ENCODE peak calls at places on chromosomes 12 and 14, in nine cellular contexts. T is brain microvascular endothelial cell, S is GM12865, I is omental fat pad, N is tibial artery, L is uterus, C is fibroblast of lung, K is AG04450, R is cardiac fibroblast. D is an unnamed sample.

GRCh38 chr12:28550757-28551381 is 360.6 kb downstream of the CCDC91 start:
- DNase-seq in S (no peak), I (no peak), T (peak), R (peak), C (peak), N (no peak), K (peak), L (no peak), D (peak)

GRCh38 chr14:85233756-85234545 is 296.0 kb upstream of the FLRT2 start:
- DNase-seq in L (no peak), S (no peak), R (peak), I (no peak), N (no peak), K (no peak), T (peak), C (peak), D (peak)

GRCh38 chr14:35197015-35197414 is 74.7 kb downstream of the PRORP start:
- DNase-seq in I (no peak), R (peak), C (peak), K (no peak), N (no peak), S (no peak), L (no peak), T (peak), D (peak)

GRCh38 chr12:26422839-26423398 is 227.5 kb downstream of the SSPN start:
- DNase-seq in T (no peak), N (no peak), L (no peak), I (no peak), K (no peak), R (no peak), S (peak), C (no peak), D (no peak)

GRCh38 chr12:67482751-67483661 is 165.5 kb upstream of the DYRK2 start:
- DNase-seq in K (peak), T (peak), C (peak), L (peak), N (peak), R (peak), I (no peak), S (peak), D (peak)

GRCh38 chr12:113425960-113426453 is 3.8 kb downstream of the SDSL start:
- DNase-seq in R (no peak), N (no peak), T (no peak), K (no peak), L (no peak), S (peak), C (no peak), I (no peak), D (no peak)

GRCh38 chr12:71551529-71551928 is 111.9 kb downstream of the LGR5 start:
- DNase-seq in T (no peak), R (peak), K (no peak), N (no peak), S (no peak), I (no peak), C (peak), L (no peak), D (peak)

GRCh38 chr12:51419473-51420228 is 5.0 kb upstream of the SLC4A8 start:
- DNase-seq in K (no peak), I (no peak), T (no peak), S (no peak), C (peak), R (no peak), N (no peak), L (no peak), D (no peak)

GRCh38 chr14:65243766-65244442 is 141.6 kb upstream of the MAX start:
- DNase-seq in K (no peak), T (no peak), R (peak), C (no peak), I (no peak), S (no peak), N (no peak), L (no peak), D (no peak)

GRCh38 chr12:106251636-106252035 is 3.8 kb upstream of the CKAP4 start:
- DNase-seq in S (no peak), I (no peak), C (peak), T (no peak), N (no peak), L (peak), K (no peak), R (no peak), D (no peak)

GRCh38 chr12:110704750-110705149 is 15.8 kb upstream of the HVCN1 start:
- DNase-seq in S (peak), I (no peak), T (no peak), N (no peak), K (no peak), R (no peak), L (no peak), C (no peak), D (peak)

GRCh38 chr14:81392976-81393643 is 7.0 kb downstream of the STON2 start:
- DNase-seq in I (no peak), C (no peak), T (no peak), R (no peak), K (no peak), N (no peak), L (no peak), S (no peak), D (no peak)

GRCh38 chr14:29222671-29223268 is 456.2 kb downstream of the FOXG1 start:
- DNase-seq in T (peak), L (no peak), C (peak), K (peak), I (no peak), R (peak), N (no peak), S (peak), D (peak)

GRCh38 chr12:124744659-124745467 is 118.8 kb downstream of the SCARB1 start:
- DNase-seq in T (no peak), S (peak), I (no peak), R (peak), L (no peak), K (no peak), N (no peak), C (no peak), D (no peak)

GRCh38 chr12:59452259-59452658 is 143.6 kb upstream of the SLC16A7 start:
- DNase-seq in T (peak), I (no peak), K (peak), S (no peak), N (no peak), L (no peak), R (peak), C (peak), D (peak)

GRCh38 chr14:22190411-22191191 is 398.4 kb downstream of the DAD1 start:
- DNase-seq in K (peak), T (peak), N (no peak), S (no peak), R (peak), C (peak), L (no peak), I (no peak), D (no peak)

GRCh38 chr14:103711516-103712431 is 3.5 kb downstream of the XRCC3 start:
- DNase-seq in N (peak), K (no peak), I (no peak), T (no peak), C (no peak), L (peak), R (no peak), S (no peak), D (peak)

GRCh38 chr14:25061923-25062321 is 12.0 kb upstream of the STXBP6 start:
- DNase-seq in K (no peak), T (no peak), R (no peak), C (no peak), N (no peak), I (no peak), S (no peak), L (no peak), D (no peak)

GRCh38 chr12:58346032-58346632 is 404.8 kb downstream of the ATP23 start:
- DNase-seq in T (peak), N (no peak), L (no peak), S (peak), C (peak), I (no peak), R (peak), K (no peak), D (peak)

GRCh38 chr12:50637870-50638481 is 125.9 kb upstream of the ATF1 start:
- DNase-seq in L (no peak), S (peak), K (no peak), N (no peak), C (peak), I (no peak), T (peak), R (peak), D (peak)

GRCh38 chr14:69287096-69287991 is 27.4 kb downstream of the GALNT16 start:
- DNase-seq in N (no peak), C (peak), K (no peak), S (no peak), T (no peak), I (no peak), R (peak), L (peak), D (no peak)

GRCh38 chr12:51900323-51900889 is 6.9 kb upstream of the ACVRL1 start:
- DNase-seq in T (no peak), L (no peak), N (peak), I (peak), S (no peak), C (no peak), R (no peak), K (no peak), D (no peak)

GRCh38 chr12:128276542-128276941 is 9.6 kb downstream of the TMEM132C start:
- DNase-seq in K (no peak), N (no peak), L (no peak), R (no peak), S (no peak), C (no peak), I (no peak), T (no peak), D (no peak)

GRCh38 chr12:207804-208203 is 6.2 kb downstream of the SLC6A12 start:
- DNase-seq in T (no peak), K (no peak), C (no peak), I (no peak), S (no peak), R (no peak), L (no peak), N (no peak), D (no peak)

GRCh38 chr12:93430280-93430679 is 11.5 kb downstream of the UBE2N start:
- DNase-seq in S (no peak), N (no peak), C (peak), I (no peak), K (no peak), T (no peak), L (no peak), R (no peak), D (no peak)
- TF ChIP-seq CTCF in S (no peak), N (no peak), C (no peak), I (no peak), K (no peak), T (no peak), L (no peak), R (no peak), D (no peak)

DNA sequence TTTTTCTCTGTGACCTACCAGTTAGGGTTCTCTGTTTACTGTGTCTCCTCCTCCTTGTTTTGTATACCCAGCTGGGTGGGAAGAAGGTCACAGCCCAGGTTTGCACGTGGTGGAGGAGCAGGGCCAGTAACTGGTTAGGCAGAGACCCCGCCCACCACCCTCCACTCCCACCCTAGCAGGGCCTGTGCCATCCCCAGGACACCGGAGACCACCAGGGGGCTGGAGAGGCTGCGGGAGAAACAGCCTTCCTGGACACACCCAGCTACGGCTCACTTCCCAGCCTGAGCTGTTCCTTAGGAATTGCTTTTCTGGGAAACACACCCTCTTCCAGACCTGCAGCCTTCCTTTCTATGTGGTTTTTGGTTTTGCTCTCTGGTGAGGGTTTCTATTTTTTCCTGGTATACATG is 21.1 kb downstream of the BDKRB2 start:
- DNase-seq in I (no peak), C (peak), L (no peak), S (no peak), K (no peak), T (no peak), N (no peak), R (no peak), D (peak)
- TF ChIP-seq CTCF in I (peak), C (peak), L (peak), S (no peak), K (peak), T (peak), N (no peak), R (no peak), D (no peak)

GRCh38 chr12:15910864-15911696 is at the start of gene DERA:
- DNase-seq in I (peak), S (peak), K (no peak), R (peak), T (peak), N (peak), C (peak), L (peak), D (peak)
- TF ChIP-seq CTCF in I (no peak), S (no peak), K (no peak), R (no peak), T (no peak), N (peak), C (no peak), L (no peak), D (no peak)

GRCh38 chr14:105532735-105533141 is 6.4 kb downstream of the TMEM121 start:
- DNase-seq in T (peak), S (peak), I (no peak), R (peak), K (no peak), C (peak), N (no peak), L (no peak), D (peak)
- TF ChIP-seq CTCF in T (peak), S (peak), I (no peak), R (peak), K (peak), C (peak), N (no peak), L (no peak), D (no peak)

GRCh38 chr14:61380984-61381383 is 59.6 kb downstream of the PRKCH start:
- DNase-seq in L (no peak), K (no peak), S (no peak), I (no peak), T (no peak), C (no peak), R (no peak), N (no peak), D (peak)
- TF ChIP-seq CTCF in L (no peak), K (no peak), S (peak), I (no peak), T (no peak), C (no peak), R (no peak), N (no peak), D (no peak)

DNA sequence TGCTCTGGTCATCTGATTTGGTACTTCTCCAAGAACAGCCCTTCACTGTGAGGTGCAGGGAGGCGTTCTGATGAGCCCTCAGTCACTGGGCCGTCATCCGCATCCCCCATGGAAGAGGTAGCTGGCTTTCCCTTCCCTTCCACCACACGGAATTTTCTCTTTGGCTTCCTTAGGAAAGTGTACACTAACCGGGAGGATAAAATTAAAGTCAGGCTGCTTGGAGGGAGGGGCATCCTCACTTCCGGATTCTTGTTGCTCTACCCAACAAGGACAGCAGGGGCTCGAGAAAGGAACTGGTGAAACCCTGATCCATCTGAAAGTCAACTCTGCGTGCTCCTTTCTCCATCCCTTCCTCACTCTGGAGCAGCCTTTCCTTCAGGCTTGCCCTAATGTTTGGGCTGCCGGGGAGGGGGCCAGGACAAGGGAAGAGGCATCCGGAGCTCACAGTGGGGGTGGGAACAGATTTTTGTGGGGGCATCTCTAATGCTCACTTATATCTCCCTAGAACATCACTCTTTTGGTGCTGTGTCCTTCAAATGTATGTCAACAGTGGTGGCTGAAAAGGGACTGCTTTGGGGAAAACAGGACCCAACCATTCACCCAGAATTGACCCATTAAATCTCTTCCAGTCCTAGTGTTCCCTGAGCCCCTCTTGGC is 101.4 kb upstream of the FKBP4 start:
- DNase-seq in T (no peak), R (no peak), N (no peak), S (no peak), C (no peak), I (no peak), L (no peak), K (no peak), D (no peak)
- TF ChIP-seq CTCF in T (no peak), R (no peak), N (peak), S (no peak), C (peak), I (no peak), L (no peak), K (peak), D (no peak)

GRCh38 chr12:117867348-117867747 is 101.4 kb downstream of the KSR2 start:
- DNase-seq in N (no peak), L (no peak), S (no peak), T (no peak), R (no peak), K (no peak), I (no peak), C (no peak), D (no peak)
- TF ChIP-seq CTCF in N (no peak), L (no peak), S (no peak), T (no peak), R (no peak), K (no peak), I (no peak), C (no peak), D (no peak)

DNA sequence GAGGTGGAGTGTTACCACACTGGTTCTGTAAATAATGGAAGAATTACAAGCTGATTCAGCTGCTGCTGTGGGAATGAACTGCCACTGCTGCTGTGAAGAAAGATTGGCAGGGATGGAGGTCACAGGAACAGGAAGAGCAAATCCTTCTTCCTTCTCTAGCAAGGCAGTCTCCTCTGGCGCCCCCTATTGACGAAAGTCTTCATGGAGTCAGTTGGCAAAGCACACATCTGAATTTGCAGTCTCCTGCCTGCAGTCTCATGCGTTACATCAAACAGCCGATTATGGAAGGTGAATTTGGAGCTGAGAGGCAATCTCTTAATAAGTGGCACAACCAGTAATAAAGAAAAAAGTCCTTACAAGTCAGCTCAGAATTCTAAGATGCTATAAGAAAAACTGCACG is 106.0 kb upstream of the TMTC1 start:
- DNase-seq in N (peak), R (peak), C (peak), S (peak), I (peak), T (peak), K (no peak), L (no peak), D (peak)
- TF ChIP-seq CTCF in N (peak), R (peak), C (peak), S (peak), I (no peak), T (peak), K (peak), L (peak), D (peak)

GRCh38 chr12:85975716-85976115 is 101.6 kb downstream of the NTS start:
- DNase-seq in S (no peak), I (no peak), N (no peak), R (no peak), C (no peak), L (no peak), K (no peak), T (no peak), D (no peak)

GRCh38 chr12:85968606-85969005 is 94.5 kb downstream of the NTS start:
- DNase-seq in C (no peak), S (no peak), K (no peak), I (no peak), L (no peak), T (no peak), N (no peak), R (no peak), D (no peak)

DNA sequence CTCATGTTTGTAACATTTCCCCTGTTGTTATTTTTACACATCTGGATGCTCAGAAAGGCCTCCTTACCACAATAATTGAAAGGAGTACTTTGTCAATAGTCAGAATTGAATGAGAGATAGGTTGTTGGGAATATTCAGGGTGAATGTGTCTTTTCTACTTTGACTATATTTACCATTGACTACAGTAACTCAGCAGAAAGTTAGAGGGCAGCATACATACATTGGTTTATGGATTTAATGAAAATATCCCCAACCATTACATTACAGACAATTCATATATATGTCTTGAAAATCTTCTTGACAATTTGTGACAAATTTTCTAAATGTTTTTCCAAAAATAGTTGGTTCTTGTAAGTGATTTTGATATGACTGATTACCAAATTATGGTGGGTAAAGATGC is 97.7 kb downstream of the NTS start:
- DNase-seq in C (no peak), R (no peak), S (no peak), I (no peak), L (no peak), K (no peak), N (no peak), T (no peak), D (no peak)
- TF ChIP-seq CTCF in C (peak), R (no peak), S (no peak), I (no peak), L (no peak), K (peak), N (no peak), T (peak), D (no peak)

GRCh38 chr14:49636866-49637265 is 1.8 kb upstream of the DNAAF2 start:
- DNase-seq in L (no peak), N (no peak), R (no peak), I (no peak), K (no peak), C (no peak), S (no peak), T (no peak), D (no peak)

GRCh38 chr14:49637534-49638078 is 2.6 kb upstream of the DNAAF2 start:
- DNase-seq in L (no peak), N (no peak), C (no peak), K (no peak), S (no peak), T (no peak), R (no peak), I (no peak), D (no peak)

GRCh38 chr14:49633650-49634546 is 1.1 kb downstream of the DNAAF2 start:
- DNase-seq in I (peak), C (peak), K (peak), R (peak), L (peak), T (peak), S (peak), N (peak), D (peak)

DNA sequence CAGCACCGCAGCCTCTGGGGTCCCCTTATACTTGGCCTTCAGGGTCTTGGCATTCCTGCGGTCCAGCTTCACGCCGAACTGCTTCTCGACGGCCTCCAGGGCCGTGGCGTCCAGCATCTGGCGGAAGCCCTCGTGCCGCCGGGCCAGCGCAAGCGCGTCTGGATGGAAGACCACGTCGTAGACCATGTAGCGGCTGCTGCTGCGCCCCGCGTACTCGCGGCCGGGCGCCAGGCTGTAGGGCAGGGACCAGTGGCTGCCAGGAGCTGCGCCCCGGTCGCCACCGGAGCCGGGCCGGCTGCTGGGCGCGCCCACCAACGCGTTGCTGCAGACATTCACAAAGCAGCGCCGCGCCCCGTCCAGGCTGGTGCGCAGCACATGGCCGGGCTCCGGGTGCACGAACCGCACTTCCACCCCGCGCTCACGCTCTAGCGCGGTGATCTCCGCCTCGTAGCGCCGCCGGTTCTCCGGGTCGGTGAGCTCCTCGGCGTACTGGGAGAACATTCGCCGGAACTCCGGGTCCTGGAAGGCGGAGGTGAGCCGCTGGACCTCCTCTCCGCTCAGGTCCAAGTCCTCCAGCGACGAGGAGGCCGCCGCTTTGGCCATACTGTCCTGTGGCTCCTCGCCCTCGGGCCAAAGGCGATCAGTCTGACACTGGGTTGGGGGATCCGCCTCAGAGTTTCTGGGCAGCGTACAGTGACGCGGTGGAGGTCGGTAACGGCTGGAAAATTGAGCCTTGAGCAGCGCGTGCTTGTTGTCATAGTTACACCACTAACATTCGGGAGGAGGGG is at the start of gene DNAAF2:
- DNase-seq in R (peak), S (peak), C (peak), N (peak), I (peak), T (peak), L (peak), K (no peak), D (peak)
- TF ChIP-seq CTCF in R (no peak), S (no peak), C (no peak), N (peak), I (no peak), T (no peak), L (no peak), K (no peak), D (no peak)